ENCODE peak calls at places on chromosomes 3 and 15, in seven cellular contexts. One of them, this sample, is unnamed.

GRCh38 chr15:67043939-67044771 is 21.2 kb upstream of the SMAD3 start:
- DNase-seq in Peyer's patch: no peak
- DNase-seq in hippocampal formation: no peak
- DNase-seq in iris pigment epithelial cell: peak
- DNase-seq in effector memory CD4-positive, alpha-beta T cell: no peak
- DNase-seq in cardiac muscle cell: peak
- DNase-seq in esophagus squamous epithelium: no peak
- DNase-seq in this sample: no peak

GRCh38 chr15:31297221-31297879 is 29.3 kb upstream of the KLF13 start:
- DNase-seq in cardiac muscle cell: no peak
- DNase-seq in Peyer's patch: no peak
- DNase-seq in iris pigment epithelial cell: no peak
- DNase-seq in effector memory CD4-positive, alpha-beta T cell: no peak
- DNase-seq in esophagus squamous epithelium: no peak
- DNase-seq in hippocampal formation: no peak
- DNase-seq in this sample: no peak

GRCh38 chr3:32813180-32813579 is 4.6 kb upstream of the TRIM71 start:
- DNase-seq in hippocampal formation: no peak
- DNase-seq in esophagus squamous epithelium: no peak
- DNase-seq in iris pigment epithelial cell: no peak
- DNase-seq in Peyer's patch: no peak
- DNase-seq in effector memory CD4-positive, alpha-beta T cell: no peak
- DNase-seq in cardiac muscle cell: no peak
- DNase-seq in this sample: no peak

GRCh38 chr3:141389703-141390102 is 21.4 kb downstream of the ZBTB38 start:
- DNase-seq in effector memory CD4-positive, alpha-beta T cell: no peak
- DNase-seq in Peyer's patch: no peak
- DNase-seq in esophagus squamous epithelium: no peak
- DNase-seq in hippocampal formation: no peak
- DNase-seq in cardiac muscle cell: no peak
- DNase-seq in iris pigment epithelial cell: peak
- DNase-seq in this sample: no peak

GRCh38 chr15:60212536-60212935 is 185.2 kb downstream of the ANXA2 start:
- DNase-seq in esophagus squamous epithelium: no peak
- DNase-seq in iris pigment epithelial cell: peak
- DNase-seq in hippocampal formation: no peak
- DNase-seq in effector memory CD4-positive, alpha-beta T cell: no peak
- DNase-seq in Peyer's patch: no peak
- DNase-seq in cardiac muscle cell: peak
- DNase-seq in this sample: no peak

GRCh38 chr3:148466143-148466542 is 231.6 kb upstream of the AGTR1 start:
- DNase-seq in esophagus squamous epithelium: no peak
- DNase-seq in hippocampal formation: no peak
- DNase-seq in iris pigment epithelial cell: peak
- DNase-seq in Peyer's patch: no peak
- DNase-seq in cardiac muscle cell: peak
- DNase-seq in effector memory CD4-positive, alpha-beta T cell: no peak
- DNase-seq in this sample: no peak

GRCh38 chr3:102400766-102401165 is 34.0 kb upstream of the ZPLD1 start:
- DNase-seq in hippocampal formation: no peak
- DNase-seq in cardiac muscle cell: peak
- DNase-seq in esophagus squamous epithelium: no peak
- DNase-seq in Peyer's patch: no peak
- DNase-seq in effector memory CD4-positive, alpha-beta T cell: no peak
- DNase-seq in iris pigment epithelial cell: peak
- DNase-seq in this sample: no peak

GRCh38 chr3:136728434-136728833 is 23.7 kb downstream of the STAG1 start:
- DNase-seq in Peyer's patch: no peak
- DNase-seq in cardiac muscle cell: no peak
- DNase-seq in esophagus squamous epithelium: no peak
- DNase-seq in iris pigment epithelial cell: no peak
- DNase-seq in effector memory CD4-positive, alpha-beta T cell: no peak
- DNase-seq in hippocampal formation: no peak
- DNase-seq in this sample: no peak

GRCh38 chr3:52268036-52268435 is 10.4 kb downstream of the WDR82 start:
- DNase-seq in cardiac muscle cell: no peak
- DNase-seq in Peyer's patch: no peak
- DNase-seq in esophagus squamous epithelium: no peak
- DNase-seq in effector memory CD4-positive, alpha-beta T cell: peak
- DNase-seq in hippocampal formation: no peak
- DNase-seq in iris pigment epithelial cell: no peak
- DNase-seq in this sample: peak

GRCh38 chr3:177826253-177826652 is 629.0 kb upstream of the TBL1XR1 start:
- DNase-seq in iris pigment epithelial cell: no peak
- DNase-seq in effector memory CD4-positive, alpha-beta T cell: no peak
- DNase-seq in Peyer's patch: no peak
- DNase-seq in hippocampal formation: no peak
- DNase-seq in cardiac muscle cell: no peak
- DNase-seq in esophagus squamous epithelium: no peak
- DNase-seq in this sample: no peak

GRCh38 chr3:55720614-55721013 is 233.5 kb upstream of the WNT5A start:
- DNase-seq in cardiac muscle cell: peak
- DNase-seq in Peyer's patch: no peak
- DNase-seq in effector memory CD4-positive, alpha-beta T cell: no peak
- DNase-seq in esophagus squamous epithelium: no peak
- DNase-seq in hippocampal formation: no peak
- DNase-seq in iris pigment epithelial cell: peak
- DNase-seq in this sample: no peak

GRCh38 chr3:48798998-48799397 is 48.7 kb downstream of the PRKAR2A start:
- DNase-seq in cardiac muscle cell: peak
- DNase-seq in iris pigment epithelial cell: no peak
- DNase-seq in hippocampal formation: no peak
- DNase-seq in Peyer's patch: no peak
- DNase-seq in esophagus squamous epithelium: no peak
- DNase-seq in effector memory CD4-positive, alpha-beta T cell: no peak
- DNase-seq in this sample: no peak

GRCh38 chr3:197795200-197795599 is 4.1 kb downstream of the LRCH3 start:
- DNase-seq in Peyer's patch: no peak
- DNase-seq in cardiac muscle cell: peak
- DNase-seq in effector memory CD4-positive, alpha-beta T cell: no peak
- DNase-seq in hippocampal formation: no peak
- DNase-seq in iris pigment epithelial cell: peak
- DNase-seq in esophagus squamous epithelium: no peak
- DNase-seq in this sample: no peak

GRCh38 chr15:42110367-42110766 is 16.0 kb upstream of the PLA2G4D start:
- DNase-seq in hippocampal formation: no peak
- DNase-seq in effector memory CD4-positive, alpha-beta T cell: no peak
- DNase-seq in iris pigment epithelial cell: no peak
- DNase-seq in cardiac muscle cell: no peak
- DNase-seq in esophagus squamous epithelium: no peak
- DNase-seq in Peyer's patch: no peak
- DNase-seq in this sample: no peak

GRCh38 chr3:31960793-31961431 is 20.1 kb downstream of the OSBPL10 start:
- DNase-seq in cardiac muscle cell: peak
- DNase-seq in effector memory CD4-positive, alpha-beta T cell: no peak
- DNase-seq in iris pigment epithelial cell: peak
- DNase-seq in hippocampal formation: no peak
- DNase-seq in Peyer's patch: no peak
- DNase-seq in esophagus squamous epithelium: no peak
- DNase-seq in this sample: no peak

GRCh38 chr15:68335251-68335650 is 57.7 kb downstream of the FEM1B start:
- DNase-seq in esophagus squamous epithelium: no peak
- DNase-seq in cardiac muscle cell: no peak
- DNase-seq in iris pigment epithelial cell: no peak
- DNase-seq in effector memory CD4-positive, alpha-beta T cell: no peak
- DNase-seq in hippocampal formation: peak
- DNase-seq in Peyer's patch: no peak
- DNase-seq in this sample: no peak

GRCh38 chr3:177401375-177401774 is 204.1 kb upstream of the TBL1XR1 start:
- DNase-seq in iris pigment epithelial cell: no peak
- DNase-seq in effector memory CD4-positive, alpha-beta T cell: no peak
- DNase-seq in Peyer's patch: no peak
- DNase-seq in esophagus squamous epithelium: no peak
- DNase-seq in cardiac muscle cell: no peak
- DNase-seq in hippocampal formation: no peak
- DNase-seq in this sample: no peak

GRCh38 chr3:32934150-32934742 is 17.2 kb upstream of the CCR4 start:
- DNase-seq in esophagus squamous epithelium: no peak
- DNase-seq in hippocampal formation: peak
- DNase-seq in Peyer's patch: no peak
- DNase-seq in effector memory CD4-positive, alpha-beta T cell: no peak
- DNase-seq in iris pigment epithelial cell: peak
- DNase-seq in cardiac muscle cell: peak
- DNase-seq in this sample: no peak

GRCh38 chr3:171374260-171374659 is 85.9 kb downstream of the TNIK start:
- DNase-seq in effector memory CD4-positive, alpha-beta T cell: no peak
- DNase-seq in iris pigment epithelial cell: peak
- DNase-seq in cardiac muscle cell: peak
- DNase-seq in hippocampal formation: no peak
- DNase-seq in Peyer's patch: no peak
- DNase-seq in esophagus squamous epithelium: no peak
- DNase-seq in this sample: no peak

GRCh38 chr3:101077361-101078011 is 84.3 kb upstream of the ABI3BP start:
- DNase-seq in cardiac muscle cell: peak
- DNase-seq in hippocampal formation: peak
- DNase-seq in esophagus squamous epithelium: no peak
- DNase-seq in iris pigment epithelial cell: peak
- DNase-seq in effector memory CD4-positive, alpha-beta T cell: no peak
- DNase-seq in Peyer's patch: no peak
- DNase-seq in this sample: no peak

GRCh38 chr3:4350789-4351163 is 47.6 kb downstream of the SETMAR start:
- DNase-seq in iris pigment epithelial cell: peak
- DNase-seq in effector memory CD4-positive, alpha-beta T cell: peak
- DNase-seq in hippocampal formation: peak
- DNase-seq in cardiac muscle cell: peak
- DNase-seq in Peyer's patch: peak
- DNase-seq in esophagus squamous epithelium: peak
- DNase-seq in this sample: peak

GRCh38 chr3:20837676-20838302 is 651.8 kb upstream of the SGO1 start:
- DNase-seq in esophagus squamous epithelium: no peak
- DNase-seq in effector memory CD4-positive, alpha-beta T cell: no peak
- DNase-seq in iris pigment epithelial cell: no peak
- DNase-seq in Peyer's patch: no peak
- DNase-seq in hippocampal formation: no peak
- DNase-seq in cardiac muscle cell: no peak
- DNase-seq in this sample: no peak

This sample was measured in T-helper 1 cell.